ENCODE peak calls at places on chromosomes 3 and 15, in ten cellular contexts. K is iPS DF 6.9; X is effector memory CD4-positive, alpha-beta T cell; U is hepatocyte; W is neural progenitor cell; A is NT2/D1; R is fibroblast of lung; G is foreskin fibroblast; S is suprapubic skin; N is CD8-positive, alpha-beta memory T cell. L is an unnamed sample.

GRCh38 chr3:113712129-113712528 is 15.7 kb upstream of the USF3 start:
- DNase-seq in A (no peak), U (no peak), S (no peak), X (no peak), R (peak), N (no peak), K (no peak), G (peak), W (no peak), L (no peak)

GRCh38 chr15:99442268-99442897 is 123.4 kb upstream of the MEF2A start:
- DNase-seq in X (no peak), W (no peak), A (no peak), R (peak), N (no peak), K (no peak), S (no peak), U (peak), G (peak), L (peak)

GRCh38 chr3:168865022-168865551 is 769.4 kb upstream of the GOLIM4 start:
- DNase-seq in G (peak), S (no peak), R (no peak), U (peak), A (peak), K (no peak), W (peak), X (no peak), N (no peak), L (no peak)

GRCh38 chr3:184338538-184338945 is 1.1 kb downstream of the FAM131A start:
- DNase-seq in K (no peak), R (peak), G (peak), A (no peak), W (peak), U (peak), S (no peak), N (no peak), X (no peak), L (peak)

GRCh38 chr15:99434506-99435137 is 131.2 kb upstream of the MEF2A start:
- DNase-seq in S (peak), W (no peak), K (no peak), U (no peak), G (no peak), N (no peak), X (no peak), R (no peak), A (no peak), L (no peak)

GRCh38 chr3:125280966-125281365 is 68.4 kb upstream of the SLC12A8 start:
- DNase-seq in X (no peak), A (peak), R (peak), G (peak), U (no peak), W (no peak), S (no peak), K (no peak), N (no peak), L (peak)

GRCh38 chr3:71307884-71308697 is 275.4 kb downstream of the FOXP1 start:
- DNase-seq in U (no peak), K (no peak), W (no peak), N (peak), X (no peak), G (peak), S (no peak), R (no peak), A (no peak), L (no peak)

GRCh38 chr15:55915221-55915620 is 78.2 kb downstream of the NEDD4 start:
- DNase-seq in A (no peak), W (no peak), X (no peak), K (no peak), N (no peak), U (no peak), G (no peak), R (peak), S (no peak), L (no peak)

GRCh38 chr15:74245342-74245931 is 9.3 kb downstream of the CCDC33 start:
- DNase-seq in N (peak), A (no peak), X (no peak), K (no peak), U (peak), W (peak), R (no peak), G (no peak), S (no peak), L (no peak)

GRCh38 chr3:122975163-122975923 is 52.2 kb downstream of the SEMA5B start:
- DNase-seq in R (peak), N (no peak), X (no peak), A (no peak), W (peak), K (no peak), U (peak), G (peak), S (no peak), L (no peak)

GRCh38 chr15:92648190-92648875 is 7.2 kb downstream of the FAM174B start:
- DNase-seq in R (no peak), W (no peak), U (no peak), N (no peak), K (no peak), A (no peak), S (no peak), X (no peak), G (no peak), L (no peak)

GRCh38 chr15:100141304-100142080 is 200.3 kb downstream of the ADAMTS17 start:
- DNase-seq in X (no peak), S (no peak), N (no peak), K (no peak), U (no peak), W (no peak), G (no peak), R (peak), A (no peak), L (no peak)

GRCh38 chr15:57146394-57147140 is 228.1 kb downstream of the TCF12 start:
- DNase-seq in N (peak), X (no peak), G (peak), W (peak), S (no peak), A (peak), K (no peak), R (peak), U (peak), L (no peak)

GRCh38 chr15:38275951-38276350 is 23.3 kb downstream of the SPRED1 start:
- DNase-seq in X (no peak), U (no peak), G (peak), S (no peak), R (peak), A (no peak), N (no peak), K (no peak), W (no peak), L (no peak)

GRCh38 chr3:164465172-164465571 is 613.1 kb downstream of the SI start:
- DNase-seq in N (no peak), S (no peak), G (peak), R (peak), U (no peak), W (no peak), K (no peak), A (no peak), X (no peak), L (no peak)

GRCh38 chr3:164459526-164460151 is 618.7 kb downstream of the SI start:
- DNase-seq in K (no peak), X (no peak), N (no peak), S (no peak), U (peak), A (no peak), R (peak), G (no peak), W (no peak), L (no peak)

GRCh38 chr3:164458986-164459385 is 619.3 kb downstream of the SI start:
- DNase-seq in A (no peak), X (no peak), U (no peak), S (no peak), N (no peak), R (peak), G (peak), W (no peak), K (no peak), L (no peak)

GRCh38 chr3:164460851-164461250 is 617.4 kb downstream of the SI start:
- DNase-seq in U (no peak), X (no peak), N (no peak), W (no peak), G (no peak), A (no peak), S (no peak), K (no peak), R (peak), L (no peak)
- H3K4me3 ChIP-seq in U (no peak), X (no peak), N (no peak), W (no peak), G (no peak), A (no peak), S (no peak), K (no peak), R (no peak), L (no peak)

GRCh38 chr3:139541898-139542288 is 2.4 kb upstream of the RBP1 start:
- DNase-seq in W (no peak), R (no peak), S (peak), U (no peak), G (no peak), K (no peak), N (no peak), A (no peak), X (no peak), L (no peak)

GRCh38 chr3:139537795-139538538 is 1.6 kb downstream of the RBP1 start:
- DNase-seq in U (no peak), G (no peak), W (no peak), A (no peak), R (no peak), K (no peak), N (no peak), S (no peak), X (no peak), L (no peak)

GRCh38 chr3:139538733-139539132 is 809 bp downstream of the RBP1 start:
- DNase-seq in A (no peak), N (no peak), S (no peak), R (peak), U (peak), K (no peak), G (no peak), X (no peak), W (peak), L (no peak)

GRCh38 chr3:139541156-139541897 is 1.8 kb upstream of the RBP1 start:
- DNase-seq in U (no peak), G (no peak), A (no peak), W (no peak), S (peak), N (no peak), R (peak), K (no peak), X (no peak), L (no peak)

DNA sequence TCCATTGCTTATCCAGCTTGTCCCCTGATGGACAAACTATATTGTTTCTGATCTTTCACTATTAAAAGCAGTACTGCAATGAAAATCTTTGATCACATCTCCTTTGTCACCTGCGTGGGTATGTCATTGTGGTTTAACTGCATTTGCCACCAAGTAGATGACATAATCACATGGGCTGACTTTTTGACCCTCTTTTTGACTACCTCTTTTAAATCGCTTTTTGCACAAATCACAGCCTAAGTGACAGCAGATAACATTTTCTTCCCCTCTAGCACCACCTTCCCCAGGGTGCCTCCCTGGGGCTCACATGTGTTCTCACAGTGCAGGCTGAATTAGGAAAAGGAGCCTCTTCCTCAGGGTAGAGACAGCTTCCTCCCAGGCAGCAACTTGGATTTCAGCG is 1.1 kb upstream of the RBP1 start:
- DNase-seq in K (no peak), A (no peak), U (no peak), G (no peak), R (no peak), S (no peak), N (no peak), X (no peak), W (no peak), L (no peak)
- H3K4me3 ChIP-seq in K (no peak), A (peak), U (no peak), G (no peak), R (peak), S (no peak), N (no peak), X (no peak), W (peak), L (no peak)

GRCh38 chr15:101641894-101642293 is 10.3 kb downstream of the TM2D3 start:
- DNase-seq in S (no peak), N (no peak), X (no peak), K (no peak), U (no peak), G (peak), A (no peak), W (no peak), R (peak), L (no peak)
- H3K4me3 ChIP-seq in S (no peak), N (no peak), X (no peak), K (no peak), U (no peak), G (no peak), A (no peak), W (no peak), R (no peak), L (no peak)

GRCh38 chr3:150581174-150581573 is 21.9 kb upstream of the SELENOT start:
- DNase-seq in N (no peak), W (no peak), G (no peak), R (no peak), U (no peak), A (no peak), K (no peak), X (no peak), S (no peak), L (no peak)
- H3K4me3 ChIP-seq in N (no peak), W (no peak), G (no peak), R (no peak), U (no peak), A (no peak), K (no peak), X (no peak), S (no peak), L (no peak)

GRCh38 chr15:81302605-81303204 is 21.2 kb downstream of the STARD5 start:
- DNase-seq in R (no peak), U (no peak), W (no peak), N (no peak), A (no peak), S (no peak), X (no peak), K (no peak), G (no peak), L (no peak)
- H3K4me3 ChIP-seq in R (no peak), U (no peak), W (no peak), N (peak), A (no peak), S (no peak), X (peak), K (no peak), G (no peak), L (no peak)

GRCh38 chr15:41567870-41568269 is 8.9 kb downstream of the TYRO3 start:
- DNase-seq in X (no peak), R (no peak), A (no peak), W (peak), S (no peak), N (no peak), K (no peak), G (no peak), U (peak), L (no peak)
- H3K4me3 ChIP-seq in X (no peak), R (no peak), A (no peak), W (peak), S (no peak), N (no peak), K (no peak), G (no peak), U (no peak), L (no peak)